ENCODE peak calls at places on chromosomes 7 and 10, in nine cellular contexts. J is skeletal muscle cell; A is PC-9; K is T-helper 9 cell; W is activated CD4-positive, alpha-beta T cell treated with anti-CD3 and anti-CD28 coated beads for 36 hours; G is mucosa of gallbladder; E is SIG-M5; T is memory B cell; H is cerebellar cortex. V is an unnamed sample.

GRCh38 chr10:49269523-49269922 is 29.4 kb upstream of the C10orf71 start:
- DNase-seq in G (peak; percentile 4), T (no peak), J (no peak), H (no peak), W (no peak), A (no peak), K (no peak), E (no peak), V (no peak)

GRCh38 chr7:80439894-80440811 is 71.7 kb downstream of the GNAT3 start:
- DNase-seq in H (no peak), J (peak; percentile 84), K (no peak), T (no peak), E (no peak), A (no peak), G (no peak), W (no peak), V (no peak)

GRCh38 chr10:117224881-117225280 is 16.0 kb upstream of the SLC18A2 start:
- DNase-seq in G (no peak), H (no peak), T (no peak), E (no peak), A (no peak), J (no peak), W (no peak), K (no peak), V (no peak)

GRCh38 chr7:157152391-157152937 is 13.7 kb downstream of the UBE3C start:
- DNase-seq in H (no peak), J (no peak), G (no peak), T (no peak), E (no peak), W (no peak), A (no peak), K (no peak), V (no peak)

GRCh38 chr7:144725070-144725469 is 110.8 kb downstream of the TPK1 start:
- DNase-seq in H (no peak), E (no peak), J (no peak), K (no peak), G (no peak), T (no peak), W (no peak), A (no peak), V (no peak)

GRCh38 chr7:138257459-138258193 is 181.4 kb downstream of the AKR1D1 start:
- DNase-seq in W (no peak), E (peak; percentile 84), K (no peak), A (peak; percentile 69), T (no peak), H (no peak), G (peak; percentile 21), J (no peak), V (no peak)

GRCh38 chr10:103367379-103367781 is 396 bp upstream of the TAF5 start:
- DNase-seq in K (no peak), W (peak; percentile 22), T (no peak), H (peak; percentile 6), G (no peak), J (no peak), E (no peak), A (no peak), V (peak; percentile 9)

GRCh38 chr7:38463277-38464224 is 167.6 kb downstream of the AMPH start:
- DNase-seq in T (peak; percentile 14), J (no peak), G (peak; percentile 23), W (peak; percentile 93), K (peak; percentile 53), A (no peak), H (no peak), E (no peak), V (peak; percentile 92)

GRCh38 chr10:118870467-118871243 is 115.9 kb upstream of the CACUL1 start:
- DNase-seq in H (peak; percentile 51), A (peak; percentile 82), J (peak; percentile 92), G (no peak), E (no peak), T (no peak), W (no peak), K (no peak), V (no peak)

GRCh38 chr10:71212249-71213126 is at the start of gene UNC5B:
- DNase-seq in H (peak; percentile 86), G (peak; percentile 91), K (no peak), W (peak; percentile 78), J (peak; percentile 72), A (peak; percentile 71), T (peak; percentile 29), E (no peak), V (peak; percentile 42)

GRCh38 chr7:34838329-34838728 is 180.3 kb downstream of the NPSR1 start:
- DNase-seq in K (no peak), W (no peak), J (no peak), H (peak; percentile 97), A (no peak), T (no peak), G (no peak), E (no peak), V (no peak)

GRCh38 chr10:1180836-1181235 is 124.7 kb downstream of the WDR37 start:
- DNase-seq in T (no peak), J (no peak), G (no peak), K (no peak), H (no peak), W (no peak), A (no peak), E (no peak), V (no peak)

GRCh38 chr7:138066954-138067394 is 9.3 kb upstream of the AKR1D1 start:
- DNase-seq in H (no peak), T (no peak), W (no peak), K (no peak), E (no peak), A (no peak), J (no peak), G (no peak), V (no peak)

GRCh38 chr7:53191836-53192443 is 156.5 kb downstream of the POM121L12 start:
- DNase-seq in H (no peak), K (no peak), J (no peak), E (no peak), T (no peak), A (no peak), G (no peak), W (no peak), V (no peak)

GRCh38 chr7:134046594-134047128 is 80.5 kb upstream of the LRGUK start:
- DNase-seq in K (no peak), E (no peak), G (no peak), H (no peak), W (no peak), T (no peak), A (no peak), J (no peak), V (no peak)

GRCh38 chr7:129401968-129402860 is 32.0 kb upstream of the STRIP2 start:
- DNase-seq in J (no peak), T (no peak), W (peak; percentile 61), A (no peak), K (no peak), H (no peak), G (no peak), E (no peak), V (peak; percentile 61)

GRCh38 chr7:134882481-134882880 is 103.0 kb downstream of the CALD1 start:
- DNase-seq in A (no peak), J (no peak), G (no peak), W (no peak), H (no peak), E (no peak), T (no peak), K (no peak), V (no peak)

GRCh38 chr10:124508070-124508667 is 46.5 kb downstream of the LHPP start:
- DNase-seq in E (no peak), W (no peak), T (no peak), J (no peak), A (no peak), K (no peak), H (no peak), G (no peak), V (peak; percentile 44)

GRCh38 chr10:105797234-105797890 is 1156.3 kb downstream of the SORCS3 start:
- DNase-seq in E (no peak), W (no peak), A (no peak), K (no peak), G (no peak), T (no peak), H (peak; percentile 17), J (peak; percentile 3), V (peak; percentile 58)

GRCh38 chr10:44242826-44243225 is 142.1 kb downstream of the CXCL12 start:
- DNase-seq in T (no peak), W (no peak), J (no peak), K (no peak), G (no peak), A (no peak), E (no peak), H (no peak), V (no peak)

GRCh38 chr10:44990965-44991364 is 9.8 kb upstream of the ZNF22 start:
- DNase-seq in W (no peak), E (no peak), J (no peak), H (no peak), K (no peak), G (peak; percentile 6), A (no peak), T (no peak), V (no peak)

GRCh38 chr10:132685921-132686680 is 99.8 kb downstream of the NKX6-2 start:
- DNase-seq in E (no peak), W (no peak), T (no peak), G (no peak), K (no peak), H (no peak), J (no peak), A (no peak), V (no peak)

GRCh38 chr10:11563936-11564335 is 47.5 kb downstream of the USP6NL start:
- DNase-seq in J (no peak), H (no peak), T (no peak), G (no peak), E (no peak), K (no peak), A (no peak), W (no peak), V (no peak)

GRCh38 chr10:110310741-110311140 is 6.0 kb upstream of the SMNDC1 start:
- DNase-seq in W (no peak), A (no peak), G (no peak), J (no peak), K (no peak), T (no peak), H (no peak), E (no peak), V (no peak)

GRCh38 chr10:57964371-57964770 is 303.3 kb downstream of the IPMK start:
- DNase-seq in W (no peak), T (no peak), A (no peak), G (no peak), K (no peak), J (no peak), E (no peak), H (peak; percentile 11), V (no peak)

GRCh38 chr7:2100278-2101205 is 132.2 kb downstream of the MAD1L1 start:
- DNase-seq in W (peak; percentile 72), G (no peak), H (peak; percentile 32), T (peak; percentile 72), J (no peak), K (no peak), E (no peak), A (no peak), V (peak; percentile 84)

GRCh38 chr7:108283252-108283651 is 153.1 kb upstream of the LAMB4 start:
- DNase-seq in E (no peak), W (no peak), T (no peak), K (no peak), J (no peak), G (no peak), H (no peak), A (no peak), V (no peak)

GRCh38 chr10:103605359-103606156 is 112.1 kb downstream of the NEURL1 start:
- DNase-seq in E (no peak), A (no peak), W (peak; percentile 66), G (peak; percentile 54), J (no peak), T (peak; percentile 26), K (peak; percentile 41), H (peak; percentile 54), V (peak; percentile 41)

GRCh38 chr7:30596043-30596641 is 1.5 kb downstream of the GARS1 start:
- DNase-seq in W (peak; percentile 41), G (no peak), J (no peak), K (no peak), T (no peak), A (peak; percentile 72), E (no peak), H (peak; percentile 27), V (peak; percentile 43)

GRCh38 chr10:84244651-84245270 is at the start of gene RGR:
- DNase-seq in A (no peak), E (no peak), K (no peak), J (peak; percentile 2), H (peak; percentile 96), G (no peak), T (no peak), W (no peak), V (no peak)

GRCh38 chr7:41803569-41803968 is 100.7 kb upstream of the INHBA start:
- DNase-seq in G (no peak), A (no peak), K (no peak), T (no peak), W (no peak), E (no peak), H (no peak), J (no peak), V (no peak)